ENCODE peak calls at places on chromosomes 16 and 17, in eight cellular contexts. R, F, H, D, M, P, Z and L are unnamed samples.

GRCh38 chr17:37701424-37702020 is 43.3 kb downstream of the HNF1B start:
- DNase-seq in R (no peak), P (no peak), M (peak; percentile 50), F (no peak), D (peak; percentile 72), H (peak; percentile 40), Z (peak; percentile 68), L (peak; percentile 26)

GRCh38 chr17:39069114-39069756 is 82.2 kb downstream of the PLXDC1 start:
- DNase-seq in R (no peak), P (peak; percentile 50), M (peak; percentile 58), H (peak; percentile 76), F (no peak), Z (no peak), D (no peak), L (peak; percentile 76)

GRCh38 chr16:56912746-56913703 is 18.9 kb upstream of the HERPUD1 start:
- DNase-seq in M (no peak), F (no peak), P (peak; percentile 95), H (peak; percentile 46), R (no peak), D (peak; percentile 57), Z (no peak), L (peak; percentile 73)

GRCh38 chr16:75097941-75098897 is 18.4 kb downstream of the LDHD start:
- DNase-seq in Z (no peak), F (peak; percentile 36), D (peak; percentile 70), P (no peak), H (no peak), M (no peak), R (no peak), L (no peak)

GRCh38 chr17:50361561-50362480 is 11.2 kb downstream of the MRPL27 start:
- DNase-seq in P (peak; percentile 74), D (no peak), F (peak; percentile 46), H (peak; percentile 77), R (no peak), M (peak; percentile 80), Z (no peak), L (peak; percentile 89)

GRCh38 chr17:79739148-79740062 is 8.7 kb downstream of the ENPP7 start:
- DNase-seq in P (peak; percentile 3), D (no peak), F (peak; percentile 93), Z (no peak), M (no peak), R (no peak), H (no peak), L (no peak)

GRCh38 chr17:40687106-40687505 is 16.4 kb downstream of the KRT24 start:
- DNase-seq in F (no peak), D (no peak), P (no peak), H (no peak), Z (no peak), R (no peak), M (no peak), L (no peak)

GRCh38 chr17:6555331-6556120 is 829 bp downstream of the PITPNM3 start:
- DNase-seq in F (peak; percentile 53), M (no peak), R (no peak), D (peak; percentile 79), H (no peak), Z (no peak), P (peak; percentile 19), L (peak; percentile 37)

GRCh38 chr16:82358601-82359221 is 188.7 kb upstream of the MPHOSPH6 start:
- DNase-seq in D (no peak), R (peak; percentile 57), P (no peak), Z (no peak), F (no peak), M (no peak), H (no peak), L (no peak)

GRCh38 chr17:40340880-40341807 is 23.4 kb downstream of the GJD3 start:
- DNase-seq in D (peak; percentile 96), M (peak; percentile 93), P (peak; percentile 70), R (peak; percentile 97), Z (peak; percentile 97), F (peak; percentile 82), H (peak; percentile 90), L (peak; percentile 68)

GRCh38 chr16:75250089-75250808 is 1.2 kb downstream of the BCAR1 start:
- DNase-seq in M (no peak), R (no peak), D (peak; percentile 81), F (peak; percentile 49), H (no peak), Z (peak; percentile 78), P (no peak), L (no peak)

GRCh38 chr17:44012391-44012790 is 2.4 kb downstream of the TMEM101 start:
- DNase-seq in R (no peak), P (no peak), D (no peak), Z (no peak), F (no peak), M (no peak), H (no peak), L (no peak)

GRCh38 chr17:32621612-32622312 is 135.0 kb downstream of the CDK5R1 start:
- DNase-seq in H (no peak), Z (no peak), M (no peak), P (peak; percentile 0), F (no peak), D (no peak), R (no peak), L (peak; percentile 17)

GRCh38 chr16:30903596-30903995 is 7.2 kb downstream of the CTF1 start:
- DNase-seq in Z (no peak), M (peak; percentile 35), D (no peak), H (peak; percentile 38), P (peak; percentile 54), R (no peak), F (no peak), L (peak; percentile 23)

GRCh38 chr16:30900588-30900987 is 4.2 kb downstream of the CTF1 start:
- DNase-seq in F (no peak), R (no peak), P (no peak), D (no peak), H (no peak), M (no peak), Z (no peak), L (no peak)

GRCh38 chr16:30901201-30902069 is 5.0 kb downstream of the CTF1 start:
- DNase-seq in M (peak; percentile 42), P (no peak), R (no peak), H (no peak), F (no peak), Z (no peak), D (no peak), L (no peak)

GRCh38 chr16:30903002-30903401 is 6.6 kb downstream of the CTF1 start:
- DNase-seq in F (no peak), Z (no peak), D (no peak), P (no peak), M (no peak), R (no peak), H (no peak), L (no peak)

GRCh38 chr16:30902070-30902972 is 5.9 kb downstream of the CTF1 start:
- DNase-seq in H (no peak), D (peak; percentile 90), R (no peak), M (peak; percentile 77), P (peak; percentile 60), F (peak; percentile 82), Z (peak; percentile 81), L (peak; percentile 62)
- TF ChIP-seq CTCF in H (no peak), D (no peak), R (peak; percentile 47), M (peak; percentile 79), P (peak; percentile 3), F (peak; percentile 25), Z (no peak), L (no peak)

GRCh38 chr17:83150369-83151055 is 71.1 kb downstream of the METRNL start:
- DNase-seq in R (peak; percentile 60), H (no peak), M (no peak), D (no peak), F (no peak), Z (no peak), P (no peak), L (peak; percentile 14)

GRCh38 chr17:83148317-83149044 is 69.1 kb downstream of the METRNL start:
- DNase-seq in M (no peak), R (no peak), Z (no peak), D (no peak), F (no peak), P (no peak), H (no peak), L (no peak)

GRCh38 chr17:83149326-83149725 is 69.9 kb downstream of the METRNL start:
- DNase-seq in D (no peak), P (no peak), F (no peak), R (peak; percentile 72), M (no peak), Z (no peak), H (no peak), L (no peak)

GRCh38 chr17:83151056-83151441 is 71.6 kb downstream of the METRNL start:
- DNase-seq in D (no peak), H (no peak), R (no peak), P (no peak), M (no peak), Z (no peak), F (no peak), L (no peak)

DNA sequence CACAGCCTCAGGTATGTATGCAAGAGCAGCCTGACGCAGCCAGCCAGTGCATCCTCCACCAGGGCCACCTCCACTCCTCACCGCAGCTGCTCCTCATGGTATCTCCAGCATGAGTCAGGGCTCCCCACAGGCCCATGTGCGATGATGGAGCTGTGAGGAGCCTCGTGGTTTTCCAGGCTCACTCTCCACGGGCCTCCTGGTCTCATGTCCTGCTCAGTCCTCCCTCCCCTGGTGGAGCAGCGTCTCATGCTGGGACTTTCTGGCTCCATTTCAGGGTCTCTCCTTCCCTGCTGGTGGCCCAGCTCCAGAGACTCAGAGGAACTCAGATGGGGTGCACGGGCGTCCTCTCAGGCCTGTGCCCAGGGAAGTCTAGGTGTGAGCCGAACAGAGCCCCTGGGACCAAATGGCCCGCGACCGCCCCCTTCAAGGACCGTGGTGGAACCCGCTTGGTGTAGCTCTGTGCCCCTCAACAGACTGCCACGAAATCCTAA is 70.4 kb downstream of the METRNL start:
- DNase-seq in P (peak; percentile 40), H (no peak), F (no peak), Z (no peak), M (no peak), D (no peak), R (peak; percentile 80), L (peak; percentile 44)
- TF ChIP-seq CTCF in P (no peak), H (no peak), F (no peak), Z (no peak), M (no peak), D (no peak), R (no peak), L (no peak)

GRCh38 chr17:2982854-2983636 is 80.4 kb downstream of the OR1D5 start:
- DNase-seq in P (peak; percentile 86), Z (no peak), H (no peak), M (peak; percentile 77), R (no peak), D (peak; percentile 74), F (no peak), L (no peak)
- TF ChIP-seq CTCF in P (peak; percentile 55), Z (no peak), H (no peak), M (peak; percentile 30), R (peak; percentile 46), D (peak; percentile 24), F (no peak), L (no peak)

GRCh38 chr16:2023098-2023925 is 3.4 kb upstream of the NHERF2 start:
- DNase-seq in R (peak; percentile 98), F (peak; percentile 97), H (peak; percentile 89), D (peak; percentile 96), Z (peak; percentile 95), M (peak; percentile 92), P (peak; percentile 77), L (peak; percentile 87)
- TF ChIP-seq CTCF in R (peak; percentile 99), F (peak; percentile 96), H (peak; percentile 91), D (peak; percentile 98), Z (peak; percentile 89), M (peak; percentile 93), P (peak; percentile 86), L (peak; percentile 86)

DNA sequence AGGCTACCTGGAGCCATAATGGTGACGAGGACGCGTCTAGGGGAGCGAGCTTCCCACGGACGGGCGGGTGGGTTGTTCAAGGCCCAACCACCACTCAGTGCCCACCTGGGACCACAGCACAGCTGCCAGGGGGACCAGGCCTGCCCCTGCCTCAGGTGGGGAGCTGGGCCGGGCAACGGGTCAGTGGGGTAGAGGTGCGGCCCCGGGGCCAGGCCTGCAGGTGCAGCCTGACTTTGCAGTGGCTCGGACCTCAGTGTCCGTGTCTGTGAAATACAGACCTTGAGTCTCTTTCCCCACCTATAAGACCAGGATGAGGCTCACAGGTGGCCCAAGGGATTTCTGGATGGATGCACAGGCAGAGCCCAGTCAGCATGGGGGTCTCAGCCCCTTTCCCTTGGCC is 43.3 kb downstream of the ACTG1 start:
- DNase-seq in M (no peak), P (no peak), Z (no peak), F (no peak), H (no peak), D (no peak), R (no peak), L (no peak)
- TF ChIP-seq CTCF in M (no peak), P (no peak), Z (no peak), F (no peak), H (no peak), D (no peak), R (no peak), L (no peak)